ENCODE peak calls at places on chromosomes 7 and 10, in six cellular contexts. D is gastrocnemius medialis, Y is hepatocyte, A is right cardiac atrium, H is esophagus squamous epithelium, R is upper lobe of right lung. O is an unnamed sample. For H3K4me1 and H3K9me3, the result is how much of the 10 kb centered on the place peaks cover.

GRCh38 chr7:152050547-152050971 is 25.1 kb downstream of the GALNT11 start:
- DNase-seq in Y (no peak), R (no peak), H (no peak), A (no peak), D (no peak), O (no peak)

GRCh38 chr10:132320776-132321469 is 11.1 kb upstream of the LRRC27 start:
- DNase-seq in D (no peak), A (peak), Y (no peak), R (no peak), H (no peak), O (no peak)

GRCh38 chr10:103451871-103452713 is at the start of gene CALHM2:
- DNase-seq in Y (peak), H (no peak), A (peak), D (peak), R (peak), O (peak)

GRCh38 chr10:129725011-129725410 is 239.1 kb downstream of the EBF3 start:
- DNase-seq in H (no peak), R (no peak), D (no peak), A (no peak), Y (no peak), O (no peak)

GRCh38 chr7:56115852-56116538 is at the start of gene NUPR2:
- DNase-seq in D (no peak), H (no peak), Y (no peak), A (no peak), R (no peak), O (no peak)

GRCh38 chr7:37352974-37353948 is 95.4 kb downstream of the ELMO1 start:
- DNase-seq in Y (no peak), A (no peak), D (no peak), R (no peak), H (no peak), O (no peak)

GRCh38 chr10:34351161-34351560 is 463.9 kb downstream of the PARD3 start:
- DNase-seq in D (no peak), H (no peak), Y (no peak), R (no peak), A (no peak), O (no peak)

GRCh38 chr10:33485276-33485675 is 150.8 kb upstream of the NRP1 start:
- DNase-seq in R (no peak), Y (no peak), A (no peak), H (no peak), D (no peak), O (no peak)

GRCh38 chr7:156640257-156640948 is at the start of gene RNF32:
- DNase-seq in Y (peak), H (peak), R (peak), A (peak), D (peak), O (peak)

DNA sequence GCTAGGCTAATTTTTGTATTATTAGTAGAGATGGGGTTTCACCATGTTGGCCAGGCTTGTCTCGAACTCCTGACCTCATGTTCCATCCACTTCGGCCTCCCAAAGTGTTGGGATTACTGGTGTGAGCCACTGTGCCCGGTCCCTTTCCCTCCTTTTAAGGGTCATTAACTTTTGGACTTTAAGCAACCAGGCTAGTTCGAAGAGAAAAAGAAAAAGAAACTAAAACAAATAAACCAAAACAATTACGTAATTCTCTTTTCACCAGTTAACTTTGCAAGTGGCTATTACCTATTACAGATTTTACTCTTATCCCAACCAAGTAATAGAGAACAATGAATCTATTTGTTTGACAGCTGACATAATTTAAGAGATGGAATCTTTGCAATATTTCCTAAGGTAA is 72.8 kb upstream of the SEMA3C start:
- DNase-seq in Y (no peak), D (no peak), H (no peak), R (no peak), A (no peak), O (no peak)
- H3K4me3 ChIP-seq in Y (no peak), D (no peak), H (no peak), R (no peak), A (no peak), O (no peak)

DNA sequence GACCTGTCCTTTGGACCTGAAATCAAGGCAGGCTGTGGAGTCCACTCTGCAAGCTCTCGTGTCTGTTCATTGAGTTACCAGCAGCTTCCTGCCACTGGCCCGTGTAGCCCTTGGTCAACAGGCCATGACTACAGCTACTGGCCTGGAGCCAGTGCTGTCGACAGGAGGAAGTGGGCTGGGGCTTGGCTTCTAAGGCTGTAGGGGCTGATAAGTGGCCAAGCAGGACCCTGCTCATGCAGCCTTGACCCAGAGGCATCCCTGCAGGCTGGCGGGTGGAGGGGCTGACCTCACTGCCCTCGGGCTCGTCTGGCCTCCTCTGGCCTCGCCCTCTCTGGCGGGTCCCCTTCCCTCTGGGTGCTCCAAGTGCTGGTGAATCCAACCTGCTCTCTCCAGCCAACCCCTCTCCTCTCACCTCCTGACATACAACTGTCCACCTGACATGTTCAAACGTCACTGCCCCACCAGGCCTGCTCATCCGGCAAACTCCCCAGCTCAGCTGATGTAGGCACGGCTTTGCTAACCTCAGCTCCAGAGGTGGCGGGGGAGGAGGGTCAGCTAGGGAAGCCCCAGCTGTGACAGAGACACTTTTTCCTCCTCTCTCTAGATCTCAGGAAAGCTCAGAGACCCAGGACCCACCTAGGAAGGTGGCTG is 188.6 kb upstream of the LYZL2 start:
- DNase-seq in H (no peak), R (no peak), Y (no peak), D (no peak), A (peak), O (peak)
- H3K4me1 ChIP-seq in H (under half), R (under half), Y (under half), D (under half), A (under half), O (half or more)

GRCh38 chr10:77846718-77847311 is 79.7 kb downstream of the DLG5 start:
- DNase-seq in H (no peak), D (peak), Y (peak), R (peak), A (peak), O (peak)

GRCh38 chr10:77853256-77853655 is 73.3 kb downstream of the DLG5 start:
- DNase-seq in H (no peak), Y (no peak), D (no peak), R (no peak), A (no peak), O (no peak)

GRCh38 chr10:77854115-77854514 is 72.4 kb downstream of the DLG5 start:
- DNase-seq in Y (no peak), R (no peak), H (no peak), D (no peak), A (no peak), O (no peak)

GRCh38 chr10:77849039-77849664 is 77.4 kb downstream of the DLG5 start:
- DNase-seq in Y (peak), A (peak), R (no peak), H (no peak), D (no peak), O (no peak)

GRCh38 chr10:77850620-77851231 is 75.8 kb downstream of the DLG5 start:
- DNase-seq in A (no peak), D (no peak), H (no peak), Y (no peak), R (no peak), O (no peak)
- H3K9me3 ChIP-seq in A (under half), D (under half), H (under half), Y (under half), R (under half), O (under half)

DNA sequence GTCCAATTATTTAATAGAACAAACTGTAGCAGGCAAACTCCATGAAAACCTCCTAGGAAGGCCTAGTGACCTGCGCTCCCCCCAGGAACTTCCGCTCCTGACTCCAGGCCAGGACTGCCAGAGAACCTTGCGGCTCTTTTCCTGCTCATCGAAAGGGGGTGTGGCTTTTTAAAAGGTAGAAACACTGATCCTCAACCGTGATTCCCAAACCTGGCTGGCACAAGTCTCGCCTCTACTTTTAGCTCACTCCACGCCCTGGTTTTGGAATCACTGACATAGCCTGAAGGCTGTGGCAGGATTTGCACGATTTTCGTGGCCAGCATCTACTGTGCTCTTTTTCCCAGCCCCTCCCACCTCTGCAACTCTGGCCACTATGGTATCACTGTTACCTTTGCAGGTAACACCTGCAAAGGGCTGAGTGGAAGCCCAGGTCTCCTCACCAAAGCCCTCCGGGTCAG is 43.3 kb downstream of the MYOF start:
- DNase-seq in A (peak), Y (peak), D (no peak), R (peak), H (no peak), O (no peak)
- H3K4me3 ChIP-seq in A (no peak), Y (no peak), D (no peak), R (no peak), H (no peak), O (no peak)

GRCh38 chr10:123865350-123865749 is 26.3 kb downstream of the CPXM2 start:
- DNase-seq in R (no peak), A (no peak), H (no peak), D (no peak), Y (no peak), O (no peak)

GRCh38 chr10:123863721-123864432 is 27.7 kb downstream of the CPXM2 start:
- DNase-seq in Y (no peak), R (no peak), D (no peak), H (no peak), A (no peak), O (no peak)

GRCh38 chr10:123862421-123863188 is 29.0 kb downstream of the CPXM2 start:
- DNase-seq in D (no peak), Y (no peak), R (no peak), H (no peak), A (no peak), O (no peak)

GRCh38 chr10:123864923-123865322 is 26.7 kb downstream of the CPXM2 start:
- DNase-seq in R (no peak), A (no peak), D (no peak), Y (no peak), H (no peak), O (peak)

GRCh38 chr10:123863189-123863580 is 28.4 kb downstream of the CPXM2 start:
- DNase-seq in H (no peak), A (no peak), R (no peak), D (no peak), Y (no peak), O (no peak)
- H3K4me1 ChIP-seq in H (under half), A (under half), R (under half), D (under half), Y (under half), O (half or more)

DNA sequence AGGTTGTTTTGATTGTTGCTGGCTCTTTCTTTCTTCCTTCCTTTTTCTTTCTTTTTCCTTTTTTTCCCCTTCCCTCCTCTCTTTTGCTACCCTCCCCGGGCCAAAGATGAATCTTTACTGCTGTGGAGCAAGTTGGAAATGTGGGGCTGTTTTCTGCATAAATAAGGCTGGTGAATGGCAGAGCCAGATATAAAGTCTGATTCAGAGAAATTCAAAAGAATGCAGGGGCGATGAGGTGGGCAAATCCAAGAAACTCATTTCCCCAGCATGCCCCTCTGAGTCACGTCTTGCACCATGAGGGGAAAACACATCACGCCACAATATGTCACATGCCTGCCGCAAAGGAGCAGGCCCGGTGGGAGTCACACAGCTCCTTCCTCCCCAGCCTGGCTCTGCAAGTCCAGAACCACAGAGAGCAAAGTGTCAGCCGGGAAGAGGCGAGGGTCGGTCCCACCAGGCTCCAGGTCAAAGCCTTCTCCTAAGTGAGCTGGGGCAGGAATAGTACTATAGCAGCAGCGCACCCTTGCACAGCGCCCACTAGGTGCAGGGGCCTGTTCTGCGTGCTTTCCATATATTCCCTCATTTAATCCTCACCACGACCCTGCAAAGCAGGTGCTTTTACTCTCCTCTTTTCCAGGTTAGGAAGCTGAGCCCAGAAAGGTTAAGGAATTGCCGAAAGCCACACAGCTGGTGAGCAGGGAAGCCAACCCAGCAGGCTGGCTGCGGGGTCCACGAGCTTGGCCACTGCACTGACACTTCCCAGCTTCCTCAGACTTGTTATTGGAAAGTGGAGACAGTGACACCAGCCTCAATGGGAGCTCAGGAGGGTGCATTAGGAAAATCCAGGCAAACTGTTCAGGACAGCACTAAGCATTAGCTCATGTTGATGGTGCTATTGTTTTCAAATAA is 94.1 kb upstream of the ZMIZ1 start:
- DNase-seq in R (peak), Y (peak), A (peak), H (no peak), D (peak), O (peak)
- H3K9me3 ChIP-seq in R (under half), Y (under half), A (under half), H (under half), D (under half), O (under half)

DNA sequence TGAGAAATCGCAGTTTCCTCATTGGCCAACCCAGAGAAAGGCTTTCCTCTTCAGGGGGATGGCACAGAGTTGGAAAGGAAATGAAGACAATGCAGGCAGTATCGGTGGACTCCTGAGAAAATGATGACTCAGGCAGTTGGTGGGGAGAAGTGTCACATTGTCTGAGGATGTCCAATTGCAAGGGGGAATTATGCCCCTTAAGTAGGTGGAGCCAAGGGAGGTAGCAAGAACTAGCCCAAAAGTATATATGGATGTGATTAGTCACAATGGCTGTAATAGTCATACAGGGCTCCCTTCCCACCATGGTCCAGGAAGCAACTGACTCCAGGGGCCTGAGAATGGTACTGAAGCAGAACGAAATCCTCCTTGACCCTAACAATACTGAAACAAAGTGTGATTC is 58.3 kb upstream of the EGFR start:
- DNase-seq in D (no peak), R (no peak), A (no peak), H (no peak), Y (no peak), O (no peak)
- H3K4me3 ChIP-seq in D (no peak), R (no peak), A (no peak), H (no peak), Y (no peak), O (no peak)

O was measured in sigmoid colon.